ENCODE peak calls at places on chromosomes 6 and 20, in nine cellular contexts. S is pancreas, H is transverse colon, V is omental fat pad, G is nephron progenitor cell, N is prostate gland, E is brain microvascular endothelial cell, J is AG09319, M is PC-9. C is an unnamed sample.

GRCh38 chr20:13231031-13231752 is 10.1 kb downstream of the ISM1 start:
- DNase-seq in J (no peak), V (no peak), G (no peak), E (peak), H (no peak), N (no peak), M (no peak), S (no peak), C (no peak)

GRCh38 chr6:80235647-80236046 is 129.2 kb downstream of the BCKDHB start:
- DNase-seq in E (no peak), J (no peak), H (no peak), G (no peak), S (no peak), V (no peak), M (no peak), N (no peak), C (no peak)

GRCh38 chr6:157335829-157336228 is 12.5 kb upstream of the TMEM242 start:
- DNase-seq in V (no peak), S (no peak), E (no peak), G (no peak), H (no peak), J (no peak), N (no peak), M (no peak), C (no peak)

GRCh38 chr6:147949981-147950622 is 392.5 kb upstream of the SASH1 start:
- DNase-seq in M (no peak), E (peak), J (no peak), G (no peak), V (no peak), H (no peak), N (no peak), S (no peak), C (no peak)

GRCh38 chr20:25540273-25540672 is 45.1 kb downstream of the NINL start:
- DNase-seq in G (no peak), S (no peak), H (no peak), M (no peak), N (no peak), E (no peak), J (no peak), V (no peak), C (no peak)

GRCh38 chr6:125539892-125540291 is 209.5 kb upstream of the HEY2 start:
- DNase-seq in H (no peak), M (no peak), N (no peak), S (no peak), V (no peak), E (no peak), J (no peak), G (no peak), C (no peak)

GRCh38 chr6:16377470-16377869 is 139.1 kb downstream of the GMPR start:
- DNase-seq in N (no peak), G (no peak), M (no peak), H (no peak), J (no peak), E (no peak), V (no peak), S (no peak), C (no peak)

GRCh38 chr6:29763491-29764289 is 40.5 kb downstream of the HLA-F start:
- DNase-seq in G (no peak), H (no peak), V (no peak), E (peak), J (peak), S (no peak), N (no peak), M (peak), C (no peak)

GRCh38 chr6:75386050-75386770 is 101.6 kb upstream of the TMEM30A start:
- DNase-seq in V (no peak), G (no peak), E (peak), M (no peak), J (no peak), S (no peak), H (no peak), N (no peak), C (no peak)

GRCh38 chr20:13279171-13279570 is 58.1 kb downstream of the ISM1 start:
- DNase-seq in M (no peak), J (no peak), E (no peak), H (no peak), G (no peak), S (no peak), N (no peak), V (no peak), C (no peak)

GRCh38 chr6:87700729-87701675 is 1.0 kb downstream of the AKIRIN2 start:
- DNase-seq in N (peak), V (no peak), M (peak), G (peak), E (peak), H (peak), S (peak), J (peak), C (peak)

GRCh38 chr20:16063876-16064275 is 509.4 kb downstream of the KIF16B start:
- DNase-seq in G (no peak), H (no peak), V (no peak), E (no peak), M (no peak), N (no peak), S (no peak), J (no peak), C (no peak)

GRCh38 chr6:74946961-74947360 is 258.9 kb downstream of the COL12A1 start:
- DNase-seq in M (no peak), G (no peak), J (no peak), N (no peak), V (no peak), S (no peak), H (no peak), E (peak), C (no peak)

DNA sequence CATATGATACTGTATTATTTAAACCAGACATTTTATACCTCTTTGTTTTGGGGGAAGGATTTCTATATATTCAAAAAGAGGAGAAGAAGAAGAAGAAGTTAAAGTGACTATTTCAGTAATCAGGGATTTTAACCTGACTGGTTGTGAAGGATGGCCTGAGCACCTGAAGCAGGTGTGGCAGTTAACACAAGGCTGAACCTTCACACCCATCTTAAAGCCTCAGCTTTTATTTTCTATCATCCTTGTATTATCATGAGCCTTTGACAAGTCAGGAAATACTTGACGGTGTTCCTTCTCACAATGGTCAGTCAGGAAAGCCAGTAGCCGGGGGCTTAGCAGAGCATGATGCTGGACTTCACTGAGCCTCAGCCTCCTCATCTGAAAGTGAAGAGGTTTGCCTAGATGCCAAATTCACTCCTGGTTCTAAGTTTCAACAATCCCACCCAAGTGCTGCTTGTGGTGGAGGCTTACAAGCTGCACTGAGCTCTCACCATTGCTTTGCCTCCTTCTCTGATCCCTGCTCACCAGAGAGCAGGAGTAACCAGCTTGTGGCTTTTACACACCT is 117.2 kb downstream of the JAG1 start:
- DNase-seq in G (no peak), J (no peak), H (no peak), N (no peak), M (no peak), V (no peak), E (no peak), S (no peak), C (no peak)
- TF ChIP-seq CTCF in G (no peak), J (no peak), H (no peak), N (no peak), M (no peak), V (no peak), E (no peak), S (no peak), C (no peak)

GRCh38 chr6:24854077-24854670 is 55.5 kb upstream of the ARMH2 start:
- DNase-seq in H (no peak), V (no peak), N (no peak), E (no peak), G (no peak), M (no peak), S (no peak), J (no peak), C (no peak)

GRCh38 chr6:24856954-24857670 is 58.4 kb upstream of the ARMH2 start:
- DNase-seq in M (no peak), S (no peak), E (no peak), V (no peak), J (no peak), N (no peak), G (no peak), H (no peak), C (no peak)

GRCh38 chr6:24858154-24858801 is 59.6 kb upstream of the ARMH2 start:
- DNase-seq in V (no peak), S (no peak), G (no peak), H (peak), E (no peak), N (no peak), J (peak), M (peak), C (no peak)

GRCh38 chr6:24855389-24856245 is 56.9 kb upstream of the ARMH2 start:
- DNase-seq in S (peak), J (peak), N (peak), G (peak), M (peak), V (no peak), H (peak), E (peak), C (no peak)

GRCh38 chr6:24856246-24856599 is 57.5 kb upstream of the ARMH2 start:
- DNase-seq in J (no peak), N (no peak), H (no peak), S (no peak), G (no peak), E (no peak), V (no peak), M (no peak), C (no peak)
- TF ChIP-seq CTCF in J (no peak), N (no peak), H (no peak), S (no peak), G (peak), E (no peak), V (no peak), M (peak), C (peak)

DNA sequence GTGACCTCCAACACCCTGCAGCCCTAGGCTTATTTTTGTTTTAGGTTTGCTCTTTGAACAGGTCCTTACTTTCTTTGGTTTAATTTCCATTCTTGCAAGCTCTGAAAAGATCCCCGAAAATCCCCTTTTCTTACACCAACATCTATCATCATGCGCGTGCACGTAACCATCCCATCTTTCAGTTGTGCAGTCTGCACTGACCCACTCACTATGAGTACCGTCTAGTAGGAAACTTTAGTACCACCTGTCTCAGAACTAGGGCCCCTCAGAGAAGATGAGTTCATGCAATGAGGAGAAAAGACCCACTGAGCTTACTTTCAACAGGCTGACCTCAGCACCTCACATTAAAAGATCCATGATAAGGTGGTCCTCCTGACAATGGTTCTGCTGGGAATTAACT is 120.6 kb upstream of the AGPAT4 start:
- DNase-seq in N (no peak), V (no peak), E (no peak), S (no peak), H (no peak), J (no peak), M (no peak), G (no peak), C (no peak)
- TF ChIP-seq CTCF in N (no peak), V (no peak), E (no peak), S (no peak), H (no peak), J (no peak), M (no peak), G (no peak), C (no peak)

GRCh38 chr20:23666189-23666588 is 22.6 kb downstream of the CST4 start:
- DNase-seq in N (no peak), S (no peak), M (no peak), J (no peak), H (no peak), G (no peak), V (no peak), E (no peak), C (no peak)
- TF ChIP-seq CTCF in N (no peak), S (no peak), M (no peak), J (peak), H (no peak), G (no peak), V (no peak), E (peak), C (no peak)

DNA sequence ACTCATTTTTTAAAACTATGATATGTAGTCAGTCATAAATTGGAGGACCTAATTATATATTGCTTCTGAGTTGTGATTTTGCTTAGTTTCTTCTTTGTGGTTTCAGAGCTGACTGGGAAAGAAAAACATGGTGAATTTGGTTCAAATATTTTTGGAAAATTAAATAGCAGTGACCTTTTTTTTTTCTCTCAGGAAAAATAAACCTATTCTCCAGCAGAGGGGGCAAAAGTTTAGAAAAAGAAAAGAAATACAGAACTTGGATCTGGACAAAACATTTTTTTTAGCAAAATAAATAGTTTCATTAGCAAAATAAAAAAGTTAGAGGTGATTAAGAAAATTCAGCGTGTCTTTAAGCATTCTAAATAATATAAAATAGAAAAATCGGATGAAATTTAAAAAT is 10.2 kb downstream of the COL10A1 start:
- DNase-seq in V (no peak), H (no peak), N (no peak), M (no peak), S (no peak), G (no peak), E (no peak), J (no peak), C (no peak)
- TF ChIP-seq CTCF in V (no peak), H (no peak), N (peak), M (peak), S (no peak), G (peak), E (no peak), J (peak), C (peak)

GRCh38 chr6:190596-191395 is 101.5 kb upstream of the DUSP22 start:
- DNase-seq in V (no peak), J (no peak), S (no peak), M (no peak), H (no peak), N (no peak), E (no peak), G (peak), C (no peak)
- TF ChIP-seq CTCF in V (no peak), J (no peak), S (no peak), M (no peak), H (no peak), N (no peak), E (peak), G (no peak), C (no peak)

DNA sequence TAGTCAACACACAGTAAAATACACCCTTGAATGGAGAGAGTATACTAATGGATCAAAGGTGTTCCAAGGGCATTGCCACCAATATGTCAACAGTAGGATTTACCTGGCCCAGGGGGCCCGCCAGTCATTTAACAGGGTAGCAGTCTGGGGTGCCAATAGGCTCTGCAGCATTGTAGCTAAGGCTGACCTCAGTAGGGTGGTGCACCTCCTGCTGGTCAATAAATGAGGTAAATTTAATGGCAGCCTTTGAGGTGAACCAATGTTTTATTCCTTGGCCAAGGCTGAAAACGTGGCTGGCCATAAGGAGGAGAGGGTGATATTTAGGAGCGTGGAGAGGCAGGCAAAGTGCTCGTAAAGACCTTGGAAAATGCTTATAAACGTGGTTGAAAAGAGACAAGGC is 147.2 kb downstream of the RPS12 start:
- DNase-seq in M (no peak), S (no peak), G (no peak), V (no peak), N (no peak), J (no peak), E (no peak), H (no peak), C (no peak)
- TF ChIP-seq CTCF in M (no peak), S (no peak), G (no peak), V (no peak), N (no peak), J (no peak), E (peak), H (no peak), C (no peak)

GRCh38 chr6:31903957-31904356 is 2.1 kb upstream of the ZBTB12 start:
- DNase-seq in H (no peak), J (no peak), G (no peak), M (no peak), S (no peak), N (no peak), V (no peak), E (peak), C (no peak)
- TF ChIP-seq CTCF in H (no peak), J (no peak), G (no peak), M (no peak), S (no peak), N (no peak), V (no peak), E (no peak), C (no peak)

GRCh38 chr20:43392561-43392960 is 65.1 kb upstream of the SRSF6 start:
- DNase-seq in M (no peak), J (no peak), N (no peak), H (no peak), V (no peak), G (no peak), E (no peak), S (no peak), C (no peak)
- TF ChIP-seq CTCF in M (no peak), J (no peak), N (no peak), H (no peak), V (no peak), G (no peak), E (no peak), S (no peak), C (no peak)